ENCODE peak calls at places on chromosomes 3 and 15, in four cellular contexts. N is stomach, A is fibroblast of lung, X is upper lobe of left lung. U is an unnamed sample. For H3K4me1, the result is how much of the 10 kb centered on the place peaks cover.

GRCh38 chr3:151609491-151609890 is 124.2 kb upstream of the AADACL2 start:
- DNase-seq in A (no peak), X (no peak), N (no peak), U (no peak)

GRCh38 chr15:85099195-85099803 is 117.6 kb downstream of the PDE8A start:
- DNase-seq in N (no peak), X (no peak), A (no peak), U (no peak)

GRCh38 chr3:45119824-45120614 is 26.2 kb downstream of the CDCP1 start:
- DNase-seq in N (no peak), A (no peak), X (no peak), U (no peak)

GRCh38 chr3:102235679-102236078 is 199.1 kb upstream of the ZPLD1 start:
- DNase-seq in A (no peak), X (no peak), N (no peak), U (no peak)

GRCh38 chr15:75107905-75108838 is 84.8 kb downstream of the PPCDC start:
- DNase-seq in N (peak), X (peak), A (peak), U (no peak)

GRCh38 chr3:25045291-25045690 is 382.8 kb upstream of the RARB start:
- DNase-seq in A (peak), X (no peak), N (no peak), U (no peak)

GRCh38 chr3:29329986-29330514 is 49.2 kb downstream of the RBMS3 start:
- DNase-seq in N (no peak), A (no peak), X (no peak), U (no peak)

GRCh38 chr3:87987952-87988351 is 70.9 kb downstream of the CGGBP1 start:
- DNase-seq in N (no peak), X (no peak), A (peak), U (no peak)

GRCh38 chr15:79834496-79834895 is 62.3 kb downstream of the MTHFS start:
- DNase-seq in A (no peak), X (peak), N (peak), U (no peak)

GRCh38 chr3:10957976-10958749 is 34.4 kb upstream of the SLC6A1 start:
- DNase-seq in X (peak), A (peak), N (peak), U (no peak)

GRCh38 chr3:72776-73175 is 123.8 kb upstream of the CHL1 start:
- DNase-seq in X (no peak), N (no peak), A (no peak), U (no peak)

GRCh38 chr3:17808994-17809393 is 66.6 kb upstream of the TBC1D5 start:
- DNase-seq in N (no peak), X (no peak), A (peak), U (no peak)

GRCh38 chr3:120350431-120350941 is 1.3 kb upstream of the LRRC58 start:
- DNase-seq in X (no peak), N (no peak), A (peak), U (no peak)

GRCh38 chr15:96345560-96346389 is 15.3 kb downstream of the NR2F2 start:
- DNase-seq in N (peak), A (peak), X (peak), U (no peak)

GRCh38 chr15:58669108-58669507 is 80.4 kb downstream of the ADAM10 start:
- DNase-seq in N (no peak), X (no peak), A (no peak), U (no peak)

GRCh38 chr3:43737001-43737440 is 46.3 kb downstream of the ABHD5 start:
- DNase-seq in X (no peak), N (no peak), A (peak), U (no peak)

GRCh38 chr3:44160818-44161217 is 80.9 kb upstream of the TOPAZ1 start:
- DNase-seq in X (no peak), A (no peak), N (no peak), U (no peak)

GRCh38 chr3:18580268-18580667 is 155.1 kb upstream of the SATB1 start:
- DNase-seq in A (no peak), X (no peak), N (no peak), U (no peak)

GRCh38 chr3:131988209-131988608 is 46.6 kb downstream of the CPNE4 start:
- DNase-seq in A (no peak), X (no peak), N (no peak), U (no peak)

GRCh38 chr3:104628185-104628789 is 738.4 kb upstream of the ALCAM start:
- DNase-seq in X (no peak), A (peak), N (no peak), U (no peak)

GRCh38 chr15:76803049-76803571 is 102.0 kb downstream of the SCAPER start:
- DNase-seq in X (no peak), A (no peak), N (no peak), U (no peak)

GRCh38 chr15:47542312-47543094 is 174.8 kb upstream of the SEMA6D start:
- DNase-seq in N (no peak), A (peak), X (no peak), U (no peak)

GRCh38 chr3:71493372-71493771 is 90.2 kb downstream of the FOXP1 start:
- DNase-seq in A (no peak), N (no peak), X (no peak), U (no peak)

GRCh38 chr3:76131396-76132153 is 346.2 kb upstream of the ZNF717 start:
- DNase-seq in A (peak), X (no peak), N (no peak), U (no peak)

GRCh38 chr15:74841761-74842385 is 1.1 kb downstream of the ULK3 start:
- DNase-seq in A (no peak), X (no peak), N (no peak), U (no peak)

GRCh38 chr15:91192285-91193058 is 92.4 kb downstream of the SV2B start:
- DNase-seq in X (no peak), A (no peak), N (no peak), U (no peak)

GRCh38 chr15:44128443-44128842 is 66.6 kb downstream of the FRMD5 start:
- DNase-seq in A (no peak), X (no peak), N (no peak), U (no peak)

GRCh38 chr15:57640935-57641682 is 49.4 kb downstream of the MYZAP start:
- DNase-seq in A (peak), X (no peak), N (no peak), U (no peak)

GRCh38 chr3:128788268-128788869 is 62.4 kb downstream of the RAB7A start:
- DNase-seq in X (no peak), A (no peak), N (no peak), U (no peak)

GRCh38 chr3:167305340-167305739 is 74.8 kb downstream of the ZBBX start:
- DNase-seq in X (no peak), A (no peak), N (no peak), U (no peak)

GRCh38 chr3:123620338-123620737 is 35.5 kb upstream of the HACD2 start:
- DNase-seq in N (no peak), A (peak), X (no peak), U (no peak)

DNA sequence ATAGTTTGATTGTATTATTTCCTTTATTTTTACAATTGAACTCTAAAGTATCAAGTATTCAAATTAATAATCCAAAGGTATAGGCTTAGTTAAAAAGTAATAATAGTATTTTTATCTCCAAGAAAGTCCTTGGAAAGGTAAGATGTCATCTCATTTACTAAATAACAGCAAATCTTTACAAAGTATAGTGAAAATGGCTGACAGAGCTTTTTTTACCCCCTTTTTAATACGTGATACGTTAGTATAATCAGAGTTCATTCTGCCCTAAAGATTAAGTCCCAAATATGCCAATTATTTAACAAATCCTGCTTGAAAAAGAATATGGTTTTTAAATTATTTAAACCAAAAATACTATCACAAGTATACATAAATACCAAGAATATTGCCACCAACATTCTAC is 12.2 kb downstream of the CBLB start:
- DNase-seq in X (no peak), A (no peak), N (no peak), U (no peak)
- H3K4me3 ChIP-seq in X (no peak), A (no peak), N (no peak), U (no peak)

DNA sequence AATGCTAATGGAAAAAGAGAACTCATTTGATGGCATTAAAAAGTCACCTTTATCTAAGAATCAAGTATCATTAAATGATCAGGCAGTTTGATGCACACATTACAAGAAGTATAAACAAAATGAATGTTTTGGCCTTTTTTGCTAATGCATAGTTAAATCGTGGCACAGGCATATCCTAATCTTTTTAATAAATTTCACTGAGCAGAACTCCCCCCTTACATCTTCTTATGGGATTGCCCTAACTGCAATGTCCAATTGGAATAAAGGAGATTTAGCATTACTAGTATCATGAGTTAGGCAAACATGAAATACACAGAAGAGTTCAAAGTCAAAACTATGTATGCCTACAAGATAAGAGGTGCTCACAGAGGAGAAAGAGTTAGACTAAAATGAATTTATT is 32.7 kb downstream of the USF3 start:
- DNase-seq in N (no peak), A (no peak), X (no peak), U (no peak)
- H3K4me1 ChIP-seq in N (half or more), A (under half), X (under half), U (under half)

DNA sequence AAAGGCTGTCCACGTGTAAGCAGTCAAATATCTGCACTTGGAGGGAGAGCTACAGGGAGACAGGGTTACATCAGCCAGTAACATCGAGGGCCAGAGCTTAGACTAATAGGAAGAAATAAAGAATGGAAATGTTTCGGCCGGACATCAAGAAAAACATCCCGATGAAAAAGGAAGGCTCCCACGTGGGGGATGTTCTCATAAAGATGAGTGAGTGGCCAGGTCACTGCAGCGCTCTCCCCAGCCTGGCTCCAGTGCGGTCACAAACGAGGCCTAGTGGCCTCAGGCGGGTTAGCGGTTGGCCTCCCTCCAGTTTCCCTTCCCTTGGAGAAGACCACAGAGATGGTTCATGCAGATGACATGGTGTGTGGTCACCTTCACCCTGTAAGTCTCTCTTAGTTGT is 56.1 kb upstream of the WNT5A start:
- DNase-seq in X (no peak), N (no peak), A (peak), U (no peak)
- TF ChIP-seq CTCF in X (no peak), N (no peak), A (no peak), U (no peak)

DNA sequence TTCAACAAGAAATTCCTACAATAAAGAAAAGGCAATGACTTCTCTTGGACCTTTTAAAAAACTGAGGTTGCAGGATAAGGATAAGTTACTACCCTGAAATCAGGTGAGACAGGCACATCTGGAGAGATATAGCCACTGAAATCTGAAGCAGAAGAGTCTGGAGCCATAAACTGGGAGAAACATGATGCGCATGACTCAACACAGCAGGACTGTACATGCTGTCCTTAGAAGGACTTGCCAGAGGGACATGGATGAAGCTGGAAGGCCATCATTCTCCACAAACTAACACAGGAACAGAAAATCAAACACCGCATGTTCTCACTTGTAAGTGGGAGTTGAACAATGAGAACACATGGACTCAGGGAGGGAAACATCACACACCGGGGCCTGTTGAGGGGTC is 1020.2 kb downstream of the AGBL1 start:
- DNase-seq in X (no peak), A (no peak), N (no peak), U (no peak)
- H3K4me3 ChIP-seq in X (no peak), A (no peak), N (no peak), U (no peak)

GRCh38 chr15:68550498-68551295 is 28.1 kb upstream of the CORO2B start:
- DNase-seq in X (peak), N (peak), A (peak), U (no peak)
- H3K4me1 ChIP-seq in X (under half), N (under half), A (under half), U (under half)

GRCh38 chr3:99620077-99620476 is 18.3 kb upstream of the COL8A1 start:
- DNase-seq in A (no peak), N (no peak), X (no peak), U (no peak)
- TF ChIP-seq CTCF in A (peak), N (no peak), X (no peak), U (no peak)

DNA sequence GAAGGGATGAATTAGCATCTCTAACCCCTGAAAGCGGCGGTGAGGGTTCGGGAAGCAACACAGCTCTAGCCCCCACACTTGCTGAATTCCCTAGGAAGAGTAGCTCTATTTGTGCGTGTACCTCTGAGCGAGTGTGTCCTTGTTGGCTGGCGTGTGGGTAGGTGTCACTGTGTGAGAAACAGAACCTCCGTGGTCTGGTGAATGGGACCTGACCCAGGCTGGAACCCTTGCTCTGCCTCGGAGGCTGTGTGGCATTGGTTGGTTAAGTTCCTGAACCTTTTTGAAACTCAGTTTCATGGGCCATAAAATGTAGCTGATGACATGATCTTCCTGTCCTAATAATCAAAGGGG is 414 bp upstream of the TMEM115 start:
- DNase-seq in A (no peak), X (no peak), N (no peak), U (no peak)
- H3K4me3 ChIP-seq in A (peak), X (peak), N (peak), U (peak)

DNA sequence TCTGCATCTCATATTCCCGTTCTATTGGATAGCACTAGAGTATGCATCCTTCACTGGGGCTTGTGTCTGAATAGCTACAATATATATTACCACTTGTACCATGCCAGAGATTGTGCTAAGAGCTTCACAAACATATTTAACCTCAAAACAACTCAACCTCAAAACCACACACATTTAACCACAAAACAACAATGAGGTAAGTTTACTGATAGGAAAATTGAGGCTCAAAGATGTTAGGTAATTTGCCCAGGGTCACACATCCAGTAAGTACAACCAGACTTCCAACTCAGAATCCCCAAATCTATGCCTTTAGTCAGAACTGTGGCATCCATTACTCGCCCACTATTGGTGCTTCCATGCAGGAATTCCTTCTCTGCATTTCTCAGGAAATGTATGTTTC is 220.0 kb downstream of the FAM43A start:
- DNase-seq in N (no peak), X (no peak), A (peak), U (no peak)
- H3K4me1 ChIP-seq in N (under half), X (under half), A (under half), U (under half)

DNA sequence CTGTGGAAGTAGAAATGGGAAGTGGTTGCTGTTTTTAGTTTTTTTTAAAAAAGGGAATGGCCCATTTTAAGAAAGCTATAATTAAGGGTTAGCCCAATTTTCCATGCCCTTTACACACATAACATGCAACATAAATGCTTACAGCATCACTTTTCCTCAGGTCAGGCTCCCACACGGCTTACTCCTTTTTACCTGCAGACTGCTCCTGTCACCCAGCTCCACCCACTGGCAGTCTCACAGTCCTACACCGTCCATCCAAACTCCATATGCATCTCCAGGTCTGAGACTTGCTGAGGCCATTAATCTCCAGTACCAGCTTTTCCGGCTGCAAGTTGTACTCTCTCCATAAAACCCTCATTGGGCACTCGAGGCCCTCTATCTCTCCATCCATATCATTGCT is 19.7 kb downstream of the MORC1 start:
- DNase-seq in X (no peak), A (no peak), N (no peak), U (no peak)
- TF ChIP-seq CTCF in X (no peak), A (no peak), N (peak), U (no peak)